ENCODE peak calls at places on chromosomes 16 and 17, in five cellular contexts. T is omental fat pad, R is cardiac fibroblast, M is PC-3, W is WERI-Rb-1. L is an unnamed sample.

GRCh38 chr16:80656731-80657150 is 115.9 kb downstream of the DYNLRB2 start:
- DNase-seq in W (no peak), M (no peak), T (no peak), R (no peak), L (no peak)

GRCh38 chr16:49469930-49470451 is 96.4 kb downstream of the C16orf78 start:
- DNase-seq in T (no peak), R (no peak), W (no peak), M (no peak), L (no peak)

GRCh38 chr17:8289103-8289397 is 580 bp downstream of the RANGRF start:
- DNase-seq in M (no peak), T (peak; percentile 59), R (no peak), W (peak; percentile 87), L (no peak)

GRCh38 chr16:4290236-4290830 is 17.5 kb upstream of the TFAP4 start:
- DNase-seq in M (peak; percentile 82), R (peak; percentile 78), T (no peak), W (peak; percentile 17), L (peak; percentile 73)

GRCh38 chr16:54482892-54483574 is 196.4 kb upstream of the IRX3 start:
- DNase-seq in R (no peak), M (no peak), T (no peak), W (no peak), L (no peak)

GRCh38 chr17:83050651-83051422 is 28.6 kb upstream of the METRNL start:
- DNase-seq in M (no peak), R (no peak), W (peak; percentile 9), T (no peak), L (no peak)

GRCh38 chr17:46010597-46011186 is 11.6 kb downstream of the STH start:
- DNase-seq in M (no peak), R (no peak), T (no peak), W (peak; percentile 75), L (no peak)

GRCh38 chr16:66020061-66020460 is 346.4 kb upstream of the CDH5 start:
- DNase-seq in R (no peak), W (no peak), T (no peak), M (peak; percentile 2), L (peak; percentile 30)

GRCh38 chr16:29198731-29199521 is 207.6 kb downstream of the NPIPB11 start:
- DNase-seq in M (no peak), W (no peak), R (peak; percentile 58), T (peak; percentile 18), L (no peak)

GRCh38 chr16:14628806-14629611 is 1.1 kb downstream of the PARN start:
- DNase-seq in T (no peak), M (no peak), W (no peak), R (peak; percentile 8), L (no peak)

GRCh38 chr16:5560084-5560483 is 462.5 kb upstream of the EEF2KMT start:
- DNase-seq in W (no peak), R (no peak), M (peak; percentile 7), T (no peak), L (no peak)

GRCh38 chr16:48231675-48232214 is 12.4 kb upstream of the LONP2 start:
- DNase-seq in R (peak; percentile 63), W (peak; percentile 59), M (peak; percentile 20), T (no peak), L (peak; percentile 67)

GRCh38 chr17:48442819-48443218 is 12.8 kb upstream of the SKAP1 start:
- DNase-seq in T (no peak), M (peak; percentile 38), R (no peak), W (no peak), L (no peak)

GRCh38 chr17:28612531-28612930 is 1.5 kb downstream of the RSKR start:
- DNase-seq in W (no peak), T (no peak), M (no peak), R (no peak), L (no peak)

GRCh38 chr17:41734949-41735313 is 488 bp upstream of the HAP1 start:
- DNase-seq in M (no peak), R (no peak), W (no peak), T (no peak), L (no peak)

GRCh38 chr16:9134739-9135138 is 43.3 kb downstream of the HAPSTR1 start:
- DNase-seq in T (no peak), W (peak; percentile 78), R (peak; percentile 61), M (peak; percentile 60), L (peak; percentile 38)

GRCh38 chr16:66878067-66878466 is 2.2 kb upstream of the PDP2 start:
- DNase-seq in R (no peak), T (no peak), M (no peak), W (no peak), L (no peak)

GRCh38 chr17:55318081-55318480 is 53.3 kb downstream of the HLF start:
- DNase-seq in R (no peak), W (no peak), M (no peak), T (no peak), L (no peak)
- TF ChIP-seq CTCF in R (no peak), W (no peak), M (no peak), T (no peak), L (no peak)

GRCh38 chr16:88671806-88672205 is 8.9 kb upstream of the MVD start:
- DNase-seq in T (no peak), M (no peak), W (no peak), R (no peak), L (no peak)

GRCh38 chr16:88669986-88670385 is 7.1 kb upstream of the MVD start:
- DNase-seq in M (no peak), W (no peak), T (no peak), R (no peak), L (no peak)

GRCh38 chr16:88665148-88665547 is 2.3 kb upstream of the MVD start:
- DNase-seq in T (no peak), M (no peak), R (no peak), W (no peak), L (no peak)

GRCh38 chr16:88665570-88665969 is 2.7 kb upstream of the MVD start:
- DNase-seq in T (no peak), W (no peak), R (no peak), M (no peak), L (no peak)

GRCh38 chr16:88667496-88667895 is 4.6 kb upstream of the MVD start:
- DNase-seq in R (peak; percentile 32), T (no peak), W (no peak), M (no peak), L (no peak)
- TF ChIP-seq CTCF in R (peak; percentile 26), T (no peak), W (no peak), M (no peak), L (no peak)

GRCh38 chr16:86093801-86094750 is 195.1 kb downstream of the IRF8 start:
- DNase-seq in M (no peak), R (no peak), T (no peak), W (no peak), L (no peak)
- TF ChIP-seq CTCF in M (no peak), R (no peak), T (no peak), W (peak; percentile 31), L (no peak)

GRCh38 chr17:79777166-79777843 is 643 bp upstream of the CBX2 start:
- DNase-seq in R (peak; percentile 66), M (peak; percentile 82), T (no peak), W (peak; percentile 88), L (no peak)
- TF ChIP-seq CTCF in R (peak; percentile 4), M (peak; percentile 53), T (no peak), W (peak; percentile 68), L (peak; percentile 23)

DNA sequence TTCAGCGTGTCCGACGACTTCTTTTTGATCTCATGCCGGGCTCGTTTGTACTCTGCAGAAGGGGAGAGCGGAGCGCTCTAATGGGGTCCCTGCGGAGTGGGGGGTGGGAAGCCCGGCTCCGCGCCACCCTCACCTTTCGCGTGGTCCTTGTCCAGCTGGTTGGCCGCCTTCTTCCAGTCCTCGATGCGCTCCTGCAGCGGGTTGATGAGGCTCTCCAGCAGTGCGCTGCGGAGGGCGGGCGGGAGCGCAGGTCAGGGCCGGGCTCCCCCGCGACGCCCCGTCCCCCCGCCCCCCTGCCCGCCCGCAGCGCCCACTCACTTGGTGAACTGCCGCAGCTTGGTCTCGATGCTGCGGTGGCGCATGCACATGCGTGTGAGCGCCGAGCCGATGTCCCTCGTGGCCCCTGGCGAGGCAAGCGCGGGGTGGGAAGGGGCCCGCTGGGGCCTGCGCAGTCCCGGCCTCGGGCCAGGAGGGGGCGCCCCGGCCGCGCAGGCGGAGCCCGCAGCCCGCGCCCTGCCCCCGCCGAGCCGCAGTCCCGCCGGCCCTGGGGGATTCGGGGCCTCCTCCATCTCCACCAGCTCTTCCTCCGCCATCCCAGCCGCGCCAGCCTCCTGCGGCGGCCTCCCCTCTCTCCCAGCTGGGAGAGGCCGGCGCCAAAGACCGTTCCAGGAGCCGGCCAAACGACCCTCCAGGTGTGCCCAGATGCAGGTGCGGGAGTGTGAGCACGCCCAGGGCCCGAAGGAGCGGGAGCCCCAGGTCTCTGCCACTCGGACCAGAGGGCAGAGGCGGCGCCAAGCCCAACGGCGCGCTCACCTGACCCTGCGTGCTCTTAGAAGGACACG is 6.0 kb downstream of the MTSS2 start:
- DNase-seq in M (no peak), W (no peak), R (no peak), T (no peak), L (no peak)
- TF ChIP-seq CTCF in M (no peak), W (peak; percentile 74), R (peak; percentile 15), T (no peak), L (no peak)

L was measured in foreskin fibroblast.